ENCODE peak calls at places on chromosomes 3 and 15, in seven cellular contexts. M is heart right ventricle, L is ovary, A is left ventricle myocardium inferior, O is trophoblast cell, V is vagina, C is AG04450. W is an unnamed sample.

GRCh38 chr3:30934208-30934550 is 39.7 kb upstream of the GADL1 start:
- DNase-seq in M (no peak), L (no peak), A (no peak), O (no peak), V (no peak), C (peak; percentile 18), W (no peak)

GRCh38 chr3:50936389-50936788 is 261.7 kb downstream of the DOCK3 start:
- DNase-seq in M (no peak), L (no peak), A (no peak), O (no peak), V (no peak), C (no peak), W (no peak)

GRCh38 chr15:31250033-31250432 is 76.6 kb upstream of the KLF13 start:
- DNase-seq in M (no peak), L (no peak), A (no peak), O (no peak), V (no peak), C (no peak), W (no peak)

GRCh38 chr3:141556034-141556433 is 69.2 kb downstream of the RASA2 start:
- DNase-seq in M (no peak), L (no peak), A (no peak), O (peak; percentile 6), V (no peak), C (no peak), W (no peak)

GRCh38 chr15:64730151-64730550 is 45.2 kb downstream of the RBPMS2 start:
- DNase-seq in M (no peak), L (no peak), A (no peak), O (peak; percentile 95), V (no peak), C (no peak), W (no peak)

GRCh38 chr3:113274425-113274824 is 63.1 kb downstream of the BOC start:
- DNase-seq in M (no peak), L (peak; percentile 41), A (no peak), O (no peak), V (no peak), C (no peak), W (no peak)

GRCh38 chr3:183513046-183513706 is 42.3 kb downstream of the KLHL6 start:
- DNase-seq in M (peak; percentile 17), L (no peak), A (no peak), O (no peak), V (no peak), C (no peak), W (no peak)

GRCh38 chr3:111592941-111593340 is 2.2 kb downstream of the ZBED2 start:
- DNase-seq in M (no peak), L (no peak), A (no peak), O (no peak), V (no peak), C (no peak), W (no peak)

GRCh38 chr15:77454956-77455355 is 34.3 kb downstream of the HMG20A start:
- DNase-seq in M (no peak), L (no peak), A (no peak), O (no peak), V (no peak), C (no peak), W (no peak)

GRCh38 chr15:26628071-26628470 is 144.8 kb downstream of the GABRB3 start:
- DNase-seq in M (no peak), L (no peak), A (no peak), O (no peak), V (no peak), C (no peak), W (no peak)

GRCh38 chr3:183460059-183461052 is 31.9 kb upstream of the MCF2L2 start:
- DNase-seq in M (no peak), L (no peak), A (no peak), O (no peak), V (no peak), C (no peak), W (no peak)

GRCh38 chr3:159929181-159929893 is 59.3 kb upstream of the IL12A start:
- DNase-seq in M (peak; percentile 29), L (no peak), A (no peak), O (peak; percentile 20), V (no peak), C (peak; percentile 58), W (peak; percentile 83)

GRCh38 chr15:72173864-72174550 is 23.6 kb downstream of the GRAMD2A start:
- DNase-seq in M (no peak), L (no peak), A (no peak), O (no peak), V (no peak), C (no peak), W (no peak)

GRCh38 chr3:166274342-166274741 is 437.1 kb upstream of the BCHE start:
- DNase-seq in M (no peak), L (no peak), A (no peak), O (no peak), V (no peak), C (no peak), W (no peak)

GRCh38 chr3:173913397-173913796 is 515.9 kb downstream of the NLGN1 start:
- DNase-seq in M (peak; percentile 56), L (no peak), A (peak; percentile 22), O (no peak), V (no peak), C (no peak), W (no peak)

GRCh38 chr3:186217820-186218164 is 108.9 kb upstream of the ETV5 start:
- DNase-seq in M (no peak), L (no peak), A (no peak), O (no peak), V (no peak), C (no peak), W (no peak)

GRCh38 chr15:33584797-33585196 is 274.0 kb downstream of the RYR3 start:
- DNase-seq in M (peak; percentile 18), L (no peak), A (no peak), O (no peak), V (no peak), C (no peak), W (no peak)

GRCh38 chr3:138899592-138899991 is 47.3 kb downstream of the FOXL2 start:
- DNase-seq in M (no peak), L (no peak), A (no peak), O (no peak), V (no peak), C (no peak), W (no peak)

GRCh38 chr3:30611613-30612421 is 5.4 kb downstream of the TGFBR2 start:
- DNase-seq in M (no peak), L (no peak), A (no peak), O (peak; percentile 25), V (no peak), C (no peak), W (no peak)

GRCh38 chr3:15387735-15388134 is 39.6 kb downstream of the METTL6 start:
- DNase-seq in M (no peak), L (no peak), A (no peak), O (no peak), V (no peak), C (no peak), W (no peak)

GRCh38 chr3:53473422-53473821 is 21.0 kb upstream of the CACNA1D start:
- DNase-seq in M (no peak), L (no peak), A (no peak), O (no peak), V (no peak), C (no peak), W (no peak)

GRCh38 chr3:72255736-72256559 is 471.0 kb upstream of the PROK2 start:
- DNase-seq in M (peak; percentile 26), L (no peak), A (peak; percentile 50), O (no peak), V (no peak), C (no peak), W (no peak)

DNA sequence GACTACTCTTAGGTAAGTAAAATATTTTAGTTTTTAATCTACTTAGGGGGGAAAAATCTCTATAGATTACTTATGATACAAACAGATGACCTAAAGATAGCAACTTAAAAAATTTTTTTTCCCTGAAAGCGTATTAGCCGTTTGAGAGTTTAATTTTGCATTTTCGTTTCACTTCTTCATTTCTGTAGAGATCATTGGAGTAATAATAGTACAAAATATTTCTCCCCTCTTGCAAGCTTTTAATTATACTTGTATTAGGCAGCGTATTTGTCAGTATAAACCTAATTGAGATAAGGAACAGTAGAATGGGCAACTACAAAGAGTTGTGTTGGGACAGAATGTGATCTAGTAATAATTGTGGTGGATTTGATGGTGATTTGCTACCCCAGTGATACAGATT is 10.3 kb downstream of the SKIL start:
- DNase-seq in M (no peak), L (no peak), A (no peak), O (no peak), V (no peak), C (no peak), W (no peak)
- H3K4me3 ChIP-seq in M (peak overlapping the region; percentile 13), L (no peak overlapping the region), A (no peak overlapping the region), O (no peak overlapping the region), V (no peak overlapping the region), C (no peak overlapping the region), W (no peak overlapping the region)

DNA sequence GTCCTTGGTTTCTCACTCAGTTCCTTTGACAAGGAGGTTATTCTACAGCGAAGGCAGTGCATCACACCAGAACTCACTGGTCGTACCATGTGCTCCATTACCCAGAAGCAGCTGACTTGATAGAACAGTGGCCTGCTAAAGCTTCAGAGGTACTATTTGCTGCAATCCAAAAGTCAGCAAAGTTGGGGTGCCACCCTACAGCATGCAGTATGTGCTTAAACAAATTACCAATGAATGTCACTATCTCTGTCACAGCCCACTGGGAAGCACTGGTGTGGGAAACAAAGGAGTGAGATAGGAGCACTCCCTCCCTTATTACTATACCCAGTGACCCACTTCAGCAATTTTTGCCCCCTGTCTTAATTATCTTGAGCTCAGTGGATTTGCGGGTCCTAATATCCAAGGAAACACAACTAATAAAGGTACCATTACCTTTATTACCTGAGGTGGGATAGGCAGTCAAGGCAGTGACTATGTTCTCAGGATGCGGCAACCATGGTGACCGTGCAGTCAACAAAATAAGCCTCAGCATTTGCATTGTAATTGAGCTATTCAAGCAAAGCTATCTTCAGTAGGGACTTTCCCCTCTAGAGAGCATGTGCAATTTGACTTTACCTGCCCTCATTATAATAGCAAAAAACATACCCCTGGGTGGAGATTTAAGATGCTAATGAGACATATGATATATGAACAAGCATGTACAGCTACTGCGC is 199.4 kb downstream of the OCA2 start:
- DNase-seq in M (no peak), L (no peak), A (no peak), O (no peak), V (no peak), C (no peak), W (no peak)
- H3K9me3 ChIP-seq in M (peaks cover 4% of the 10 kb centered on the region), L (peaks cover 3% of the 10 kb centered on the region), A (peaks cover 11% of the 10 kb centered on the region), O (peaks cover 8% of the 10 kb centered on the region), V (no peaks in the 10 kb centered on the region), C (peaks cover 27% of the 10 kb centered on the region), W (peaks cover under 1% of the 10 kb centered on the region)

GRCh38 chr3:195909645-195910498 is 1.5 kb upstream of the TNK2 start:
- DNase-seq in M (peak; percentile 84), L (peak; percentile 90), A (peak; percentile 87), O (peak; percentile 67), V (peak; percentile 87), C (no peak), W (no peak)
- H3K4me3 ChIP-seq in M (peak overlapping the region; percentile 66), L (peak overlapping the region; percentile 71), A (peak overlapping the region; percentile 78), O (peak overlapping the region; percentile 84), V (peak overlapping the region; percentile 95), C (peak overlapping the region; percentile 59), W (peak overlapping the region; percentile 99)

DNA sequence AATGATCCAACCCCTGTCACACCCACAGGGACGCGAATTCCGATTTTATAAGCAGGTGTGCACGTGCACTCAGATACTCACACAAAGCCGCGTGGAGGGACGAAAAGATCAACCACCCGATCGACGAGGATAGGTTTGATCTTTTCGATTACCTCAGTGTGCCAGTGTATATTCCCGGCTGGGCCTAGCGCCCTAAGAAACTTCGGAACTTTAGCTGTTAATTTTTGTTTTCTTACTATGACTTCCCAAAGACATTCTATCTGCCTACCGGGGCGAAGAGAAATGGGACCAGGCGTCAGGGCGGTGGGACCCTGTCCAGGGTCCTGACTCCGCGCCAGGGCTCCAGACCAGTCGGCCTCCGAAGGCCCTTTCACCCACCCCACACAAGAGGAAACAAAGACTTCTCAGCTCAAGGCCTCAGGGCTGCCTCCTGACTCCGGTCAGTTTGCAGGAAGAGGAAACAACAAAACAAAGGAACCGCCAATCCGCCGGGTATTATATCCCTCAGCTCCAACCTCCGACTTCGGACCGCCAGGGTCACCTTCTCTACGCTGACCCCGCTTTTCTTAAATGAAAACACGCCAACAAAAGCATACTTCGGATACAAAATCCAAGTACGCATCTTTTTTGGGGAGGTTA is 6.8 kb downstream of the ONECUT1 start:
- DNase-seq in M (no peak), L (no peak), A (no peak), O (peak; percentile 7), V (no peak), C (no peak), W (no peak)
- H3K9me3 ChIP-seq in M (no peaks in the 10 kb centered on the region), L (no peaks in the 10 kb centered on the region), A (no peaks in the 10 kb centered on the region), O (peaks cover 7% of the 10 kb centered on the region), V (no peaks in the 10 kb centered on the region), C (peaks cover 4% of the 10 kb centered on the region), W (no peaks in the 10 kb centered on the region)